ENCODE peak calls at places on chromosomes 7 and 10, in eight cellular contexts. B, T, N, W, V, I, L and F are unnamed samples.

GRCh38 chr10:132124201-132124920 is 58.6 kb downstream of the JAKMIP3 start:
- DNase-seq in B (no peak), T (no peak), N (no peak), W (no peak), V (no peak), I (no peak), L (no peak), F (no peak)

GRCh38 chr7:24245362-24245761 is 38.6 kb upstream of the NPY start:
- DNase-seq in B (no peak), T (no peak), N (no peak), W (no peak), V (no peak), I (no peak), L (no peak), F (no peak)

GRCh38 chr7:100897772-100898454 is 2.2 kb upstream of the ACHE start:
- DNase-seq in B (no peak), T (no peak), N (no peak), W (peak; percentile 69), V (no peak), I (no peak), L (no peak), F (no peak)

GRCh38 chr10:70481831-70482530 is 3.4 kb downstream of the PALD1 start:
- DNase-seq in B (no peak), T (peak; percentile 32), N (no peak), W (no peak), V (peak; percentile 49), I (no peak), L (peak; percentile 23), F (no peak)

GRCh38 chr7:2237109-2237602 is 4.4 kb upstream of the MAD1L1 start:
- DNase-seq in B (peak; percentile 62), T (no peak), N (no peak), W (no peak), V (no peak), I (no peak), L (no peak), F (no peak)

GRCh38 chr10:68989317-68989990 is 851 bp downstream of the KIFBP start:
- DNase-seq in B (no peak), T (peak; percentile 29), N (no peak), W (no peak), V (peak; percentile 47), I (no peak), L (no peak), F (no peak)

GRCh38 chr10:34638405-34639054 is 176.6 kb downstream of the PARD3 start:
- DNase-seq in B (peak; percentile 88), T (peak; percentile 95), N (peak; percentile 45), W (peak; percentile 74), V (peak; percentile 88), I (peak; percentile 99), L (peak; percentile 89), F (peak; percentile 41)

GRCh38 chr10:14146005-14146404 is 184.7 kb downstream of the FRMD4A start:
- DNase-seq in B (no peak), T (peak; percentile 24), N (no peak), W (no peak), V (no peak), I (peak; percentile 4), L (no peak), F (no peak)

GRCh38 chr7:116193329-116194087 is 16.8 kb upstream of the TES start:
- DNase-seq in B (no peak), T (no peak), N (no peak), W (no peak), V (no peak), I (no peak), L (no peak), F (no peak)

GRCh38 chr7:19754521-19755116 is 18.8 kb downstream of the TMEM196 start:
- DNase-seq in B (no peak), T (peak; percentile 69), N (no peak), W (no peak), V (peak; percentile 75), I (peak; percentile 88), L (no peak), F (peak; percentile 40)

GRCh38 chr10:25105262-25105661 is 69.5 kb upstream of the GPR158 start:
- DNase-seq in B (no peak), T (no peak), N (no peak), W (no peak), V (no peak), I (no peak), L (no peak), F (no peak)

GRCh38 chr7:19747740-19748339 is 25.6 kb downstream of the TMEM196 start:
- DNase-seq in B (no peak), T (peak; percentile 73), N (peak; percentile 28), W (no peak), V (peak; percentile 43), I (peak; percentile 81), L (no peak), F (peak; percentile 18)

GRCh38 chr7:18666107-18666728 is 170.7 kb downstream of the HDAC9 start:
- DNase-seq in B (peak; percentile 79), T (peak; percentile 79), N (peak; percentile 18), W (peak; percentile 59), V (peak; percentile 62), I (peak; percentile 81), L (peak; percentile 74), F (peak; percentile 25)

GRCh38 chr10:101120884-101121660 is 10.0 kb upstream of the TLX1 start:
- DNase-seq in B (no peak), T (no peak), N (no peak), W (peak; percentile 85), V (no peak), I (no peak), L (peak; percentile 45), F (no peak)

GRCh38 chr10:88152720-88153119 is 289.3 kb downstream of the PTEN start:
- DNase-seq in B (peak; percentile 69), T (peak; percentile 96), N (peak; percentile 87), W (no peak), V (peak; percentile 89), I (no peak), L (no peak), F (peak; percentile 93)

GRCh38 chr10:79027147-79028055 is 41.4 kb upstream of the ZMIZ1 start:
- DNase-seq in B (no peak), T (no peak), N (no peak), W (peak; percentile 44), V (no peak), I (peak; percentile 50), L (peak; percentile 33), F (no peak)

GRCh38 chr7:51307811-51308737 is 8.5 kb downstream of the COBL start:
- DNase-seq in B (no peak), T (no peak), N (no peak), W (no peak), V (no peak), I (no peak), L (no peak), F (no peak)

GRCh38 chr10:113335603-113336002 is 217.2 kb upstream of the HABP2 start:
- DNase-seq in B (no peak), T (peak; percentile 49), N (no peak), W (no peak), V (peak; percentile 63), I (no peak), L (no peak), F (no peak)

GRCh38 chr7:127177156-127177555 is 75.6 kb downstream of the GRM8 start:
- DNase-seq in B (no peak), T (no peak), N (no peak), W (no peak), V (no peak), I (no peak), L (no peak), F (no peak)

GRCh38 chr7:124728610-124729009 is 37.0 kb downstream of the GPR37 start:
- DNase-seq in B (no peak), T (no peak), N (no peak), W (no peak), V (no peak), I (no peak), L (no peak), F (no peak)

DNA sequence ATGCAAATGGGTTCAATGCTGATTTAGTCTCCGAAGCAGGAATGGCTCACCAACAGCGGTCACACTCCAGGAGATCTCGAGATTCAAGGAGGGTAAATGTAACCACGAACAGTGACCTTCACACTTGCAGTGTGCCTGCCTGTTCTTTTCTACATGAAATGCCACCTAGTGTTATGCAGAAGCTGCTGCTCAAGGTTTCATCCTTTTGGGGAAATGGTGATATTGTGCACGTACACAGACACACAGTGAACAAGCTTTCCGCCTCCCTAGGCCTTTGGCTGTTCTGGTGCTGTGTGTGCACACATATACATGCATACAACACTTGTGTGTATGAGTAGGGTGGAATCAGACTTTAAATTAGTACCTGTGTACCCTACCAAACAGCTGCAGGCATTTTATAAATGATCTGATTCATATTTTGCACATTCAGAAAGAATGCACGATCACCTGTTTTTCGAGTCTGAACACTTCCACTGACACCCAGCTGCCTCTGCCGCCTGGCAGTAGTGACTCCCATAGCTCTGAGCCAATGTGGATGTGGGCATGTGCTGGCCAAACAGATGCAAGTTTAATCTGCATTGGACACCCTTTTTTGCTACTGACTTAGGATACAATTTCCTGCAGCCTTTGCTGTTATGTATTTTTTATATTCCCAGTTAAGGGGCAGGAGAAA is 100.5 kb downstream of the TACC2 start:
- DNase-seq in B (no peak), T (no peak), N (no peak), W (no peak), V (no peak), I (peak; percentile 84), L (no peak), F (no peak)
- TF ChIP-seq CTCF in B (no peak), T (no peak), N (no peak), W (no peak), V (no peak), I (peak; percentile 40), L (no peak), F (peak; percentile 32)

DNA sequence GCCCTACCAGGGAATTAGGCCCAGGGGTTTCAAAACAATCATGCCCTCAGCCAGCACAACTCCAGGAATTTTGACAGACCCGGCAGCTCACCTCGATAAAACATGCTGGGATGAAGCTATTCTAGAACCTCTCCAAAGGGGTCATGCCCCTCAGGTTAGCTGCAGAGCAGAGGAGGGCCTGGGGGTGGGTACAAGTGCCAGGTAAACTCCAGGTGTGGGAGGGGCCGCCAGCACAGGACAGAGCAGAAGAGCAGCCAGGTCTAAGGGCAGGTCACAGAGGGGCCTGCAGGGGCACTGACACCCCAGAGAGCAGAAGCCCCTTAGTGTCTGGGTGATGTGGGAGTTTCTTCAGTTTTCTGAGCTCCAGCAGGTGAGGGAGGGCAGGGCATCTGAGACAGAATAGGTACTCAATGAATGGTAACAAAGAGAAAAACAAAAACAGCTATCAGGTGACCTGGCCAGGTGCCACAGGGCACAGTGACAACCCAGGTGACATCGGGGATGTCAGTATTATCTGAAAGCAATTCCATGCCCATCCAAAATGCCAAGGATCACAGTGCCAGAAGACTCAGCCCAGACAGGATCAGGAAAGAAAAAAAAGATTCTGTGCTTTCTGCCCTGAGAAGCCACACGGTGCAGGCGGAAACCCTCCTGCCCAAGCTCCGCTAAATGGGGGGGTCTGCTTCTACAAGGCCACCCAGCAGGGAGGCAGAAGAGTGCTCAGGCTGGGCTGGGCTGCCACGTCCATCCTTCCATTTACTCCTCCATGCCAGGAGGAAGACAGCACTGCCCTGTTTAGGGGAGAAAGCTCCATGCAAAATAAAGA is 104.5 kb downstream of the TNS3 start:
- DNase-seq in B (no peak), T (no peak), N (no peak), W (no peak), V (no peak), I (no peak), L (no peak), F (no peak)
- H3K4me3 ChIP-seq in B (no peak overlapping the region), T (no peak overlapping the region), N (no peak overlapping the region), W (no peak overlapping the region), V (no peak overlapping the region), I (no peak overlapping the region), L (no peak overlapping the region), F (no peak overlapping the region)

GRCh38 chr10:82796510-82796909 is 921.5 kb downstream of the NRG3 start:
- DNase-seq in B (no peak), T (peak; percentile 18), N (no peak), W (no peak), V (peak; percentile 6), I (no peak), L (no peak), F (no peak)
- TF ChIP-seq CTCF in B (no peak), T (peak; percentile 38), N (peak; percentile 34), W (no peak), V (peak; percentile 18), I (peak; percentile 43), L (peak; percentile 44), F (peak; percentile 49)

GRCh38 chr7:152335900-152336571 is 99.8 kb downstream of the KMT2C start:
- DNase-seq in B (no peak), T (peak; percentile 32), N (no peak), W (no peak), V (no peak), I (no peak), L (no peak), F (no peak)
- H3K4me3 ChIP-seq in B (no peak overlapping the region), T (peak overlapping the region; percentile 49), N (no peak overlapping the region), W (no peak overlapping the region), V (no peak overlapping the region), I (no peak overlapping the region), L (no peak overlapping the region), F (no peak overlapping the region)